ENCODE peak calls at places on chromosome 5, in four cellular contexts. U, M, A and D are unnamed samples.

GRCh38 chr5:127088226-127088625 is 14.9 kb upstream of the C5orf63 start:
- DNase-seq in U (no peak), M (no peak), A (no peak), D (no peak)

GRCh38 chr5:95822038-95822407 is 503 bp downstream of the GLRX start:
- DNase-seq in U (peak; percentile 77), M (peak; percentile 11), A (no peak), D (peak; percentile 43)

GRCh38 chr5:141100243-141100805 is at the start of gene PCDHB3:
- DNase-seq in U (peak; percentile 65), M (no peak), A (no peak), D (no peak)

GRCh38 chr5:37772255-37772654 is 67.6 kb downstream of the GDNF start:
- DNase-seq in U (no peak), M (no peak), A (no peak), D (no peak)

GRCh38 chr5:161432798-161433197 is 113.7 kb downstream of the GABRB2 start:
- DNase-seq in U (no peak), M (no peak), A (no peak), D (no peak)

GRCh38 chr5:53361708-53362107 is 118.7 kb upstream of the FST start:
- DNase-seq in U (no peak), M (no peak), A (no peak), D (no peak)

GRCh38 chr5:112205840-112206239 is 213.2 kb downstream of the EPB41L4A start:
- DNase-seq in U (no peak), M (no peak), A (no peak), D (no peak)

GRCh38 chr5:27815061-27815460 is 776.7 kb upstream of the CDH9 start:
- DNase-seq in U (no peak), M (no peak), A (no peak), D (no peak)

GRCh38 chr5:154199263-154199662 is 8.7 kb downstream of the GALNT10 start:
- DNase-seq in U (no peak), M (no peak), A (no peak), D (no peak)

GRCh38 chr5:135246923-135247795 is 151.9 kb downstream of the MACROH2A1 start:
- DNase-seq in U (no peak), M (no peak), A (no peak), D (peak; percentile 43)

GRCh38 chr5:77133061-77133758 is 46.1 kb upstream of the ZBED3 start:
- DNase-seq in U (peak; percentile 84), M (no peak), A (no peak), D (no peak)

GRCh38 chr5:1444361-1445189 is 665 bp downstream of the SLC6A3 start:
- DNase-seq in U (peak; percentile 46), M (no peak), A (no peak), D (no peak)

GRCh38 chr5:94080390-94080789 is 339.0 kb upstream of the POU5F2 start:
- DNase-seq in U (no peak), M (no peak), A (no peak), D (no peak)

GRCh38 chr5:558871-559503 is 34.7 kb upstream of the SLC9A3 start:
- DNase-seq in U (no peak), M (no peak), A (no peak), D (no peak)

GRCh38 chr5:59173568-59173967 is 590.7 kb downstream of the RAB3C start:
- DNase-seq in U (no peak), M (no peak), A (no peak), D (no peak)
- TF ChIP-seq CTCF in U (no peak), M (no peak), A (no peak), D (no peak)

GRCh38 chr5:167528651-167529050 is 762.8 kb upstream of the WWC1 start:
- DNase-seq in U (no peak), M (no peak), A (no peak), D (no peak)
- TF ChIP-seq CTCF in U (no peak), M (no peak), A (peak; percentile 41), D (no peak)

GRCh38 chr5:57780959-57781325 is 298.3 kb upstream of the ACTBL2 start:
- DNase-seq in U (no peak), M (no peak), A (no peak), D (no peak)

GRCh38 chr5:57780306-57780958 is 297.8 kb upstream of the ACTBL2 start:
- DNase-seq in U (no peak), M (no peak), A (no peak), D (no peak)

GRCh38 chr5:57778528-57779175 is 296.0 kb upstream of the ACTBL2 start:
- DNase-seq in U (no peak), M (no peak), A (no peak), D (no peak)

GRCh38 chr5:57777174-57777581 is 294.6 kb upstream of the ACTBL2 start:
- DNase-seq in U (no peak), M (no peak), A (no peak), D (no peak)

GRCh38 chr5:57779383-57780223 is 297.0 kb upstream of the ACTBL2 start:
- DNase-seq in U (no peak), M (no peak), A (peak; percentile 36), D (peak; percentile 53)
- TF ChIP-seq CTCF in U (peak; percentile 70), M (peak; percentile 49), A (peak; percentile 82), D (peak; percentile 33)

DNA sequence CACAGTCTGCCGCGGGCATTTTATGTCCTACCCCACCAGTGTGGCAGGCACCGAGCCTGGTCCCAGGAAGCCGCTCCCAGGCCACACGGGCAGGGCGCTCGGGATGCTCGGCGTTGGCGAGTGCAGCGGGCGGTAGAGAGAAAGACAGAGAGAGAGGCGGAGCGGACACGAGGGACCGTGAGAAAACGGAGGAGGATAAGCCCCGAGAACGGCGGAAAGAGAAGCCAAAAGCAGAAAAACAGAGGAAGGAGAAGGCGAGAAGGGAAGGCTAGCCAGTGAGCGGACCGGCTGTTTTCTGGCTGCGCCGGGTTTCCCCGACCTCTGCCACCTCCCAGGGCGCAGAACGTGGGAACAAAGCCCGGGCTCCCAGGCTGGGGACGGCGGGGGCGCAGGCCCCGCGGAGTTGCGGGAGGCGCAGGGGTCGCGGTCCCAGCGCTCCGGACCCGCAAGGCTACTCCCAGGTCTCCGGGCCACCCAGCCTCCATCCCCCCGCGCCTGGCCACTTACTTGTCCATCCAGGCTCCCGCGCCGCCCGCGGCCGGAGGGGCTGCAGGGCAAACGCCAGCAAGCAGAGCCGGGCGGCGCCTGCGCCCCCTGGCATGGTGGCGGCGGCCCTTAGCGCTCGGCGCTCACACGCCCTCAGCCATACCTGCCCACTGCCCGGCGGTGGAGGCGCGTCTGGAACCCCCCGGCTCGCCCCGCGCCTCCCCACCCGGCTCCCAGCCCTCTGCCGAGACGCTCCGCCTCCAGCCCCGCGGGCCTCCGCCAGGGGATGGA is at the start of gene ADAM19:
- DNase-seq in U (peak; percentile 75), M (peak; percentile 29), A (peak; percentile 55), D (peak; percentile 68)
- TF ChIP-seq CTCF in U (peak; percentile 15), M (no peak), A (no peak), D (no peak)

GRCh38 chr5:74149395-74149794 is 491.1 kb downstream of the ENC1 start:
- DNase-seq in U (no peak), M (no peak), A (no peak), D (no peak)

GRCh38 chr5:74155501-74155900 is 485.0 kb downstream of the ENC1 start:
- DNase-seq in U (no peak), M (no peak), A (no peak), D (no peak)

GRCh38 chr5:74154526-74154925 is 486.0 kb downstream of the ENC1 start:
- DNase-seq in U (no peak), M (no peak), A (no peak), D (no peak)
- TF ChIP-seq CTCF in U (no peak), M (no peak), A (no peak), D (no peak)

GRCh38 chr5:178418471-178419010 is 171.7 kb downstream of the COL23A1 start:
- DNase-seq in U (no peak), M (no peak), A (no peak), D (no peak)
- TF ChIP-seq CTCF in U (no peak), M (no peak), A (no peak), D (no peak)

DNA sequence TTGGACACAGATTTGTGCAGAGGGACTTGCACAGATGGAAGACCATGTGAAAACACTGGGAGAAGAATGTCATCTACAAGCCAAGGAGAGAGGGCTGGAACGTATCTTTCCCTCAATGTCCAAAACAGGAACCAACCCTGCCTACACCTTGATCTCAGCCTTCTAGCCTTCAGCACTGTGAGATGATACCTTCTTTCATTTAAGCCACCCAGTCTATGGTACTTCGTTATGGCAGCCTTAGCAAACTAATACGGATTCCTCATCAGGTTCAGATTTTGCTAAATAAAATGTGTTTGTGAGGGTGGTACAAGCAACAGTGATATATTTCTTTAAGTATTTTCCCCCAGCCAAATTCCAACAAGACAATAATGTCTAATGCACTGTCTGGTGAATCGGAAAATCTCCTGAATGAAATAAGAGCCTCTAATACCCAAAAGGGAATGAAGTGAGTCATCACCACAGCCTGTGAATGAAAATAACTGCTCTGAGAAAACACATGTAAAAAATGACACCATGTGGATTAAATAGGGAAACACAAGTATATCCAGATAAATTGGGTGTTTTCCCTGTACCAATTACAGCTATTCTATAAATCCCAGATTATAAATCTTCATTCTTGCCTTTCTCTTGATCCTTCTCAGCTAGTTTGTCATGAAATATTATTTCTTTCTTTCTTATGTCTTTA is 182.8 kb upstream of the TARS1 start:
- DNase-seq in U (no peak), M (no peak), A (no peak), D (no peak)
- TF ChIP-seq CTCF in U (peak; percentile 41), M (no peak), A (no peak), D (no peak)